ENCODE peak calls at places on chromosomes 2 and 18, in eight cellular contexts. R is caudate nucleus; Y is HTR-8/SVneo; F is activated CD8-positive, alpha-beta T cell treated with anti-CD3 and anti-CD28 coated beads for 36 hours; Q is mesenchymal stem cell; D is ELF-1; M is A172; K is WERI-Rb-1. P is an unnamed sample.

GRCh38 chr2:57376985-57377384 is 669.6 kb upstream of the VRK2 start:
- DNase-seq in Y (peak), R (no peak), D (no peak), K (no peak), Q (peak), M (peak), F (no peak), P (peak)

GRCh38 chr2:140256080-140256479 is 1475.9 kb upstream of the NXPH2 start:
- DNase-seq in Q (no peak), R (no peak), M (no peak), F (no peak), K (no peak), D (no peak), Y (peak), P (peak)

GRCh38 chr2:229408356-229408755 is 137.3 kb upstream of the PID1 start:
- DNase-seq in F (no peak), M (peak), D (peak), Q (peak), Y (peak), K (no peak), R (no peak), P (peak)

GRCh38 chr2:163681765-163682164 is 54.0 kb downstream of the FIGN start:
- DNase-seq in Y (no peak), R (no peak), K (no peak), F (no peak), Q (no peak), D (no peak), M (no peak), P (peak)

GRCh38 chr18:75477913-75478312 is 50.4 kb upstream of the SMIM21 start:
- DNase-seq in F (no peak), M (no peak), D (no peak), K (no peak), Y (no peak), Q (peak), R (no peak), P (peak)

GRCh38 chr2:99619211-99619610 is 129.4 kb upstream of the REV1 start:
- DNase-seq in Q (no peak), R (no peak), F (no peak), D (no peak), K (no peak), M (no peak), Y (no peak), P (no peak)

GRCh38 chr2:86335865-86336321 is 1.5 kb downstream of the REEP1 start:
- DNase-seq in Y (no peak), F (no peak), K (peak), D (peak), R (no peak), M (no peak), Q (no peak), P (no peak)

GRCh38 chr2:238573916-238574315 is 147.2 kb downstream of the ASB1 start:
- DNase-seq in D (no peak), K (no peak), R (no peak), Y (no peak), F (no peak), Q (no peak), M (no peak), P (no peak)

GRCh38 chr2:220789961-220790360 is 782.1 kb downstream of the EPHA4 start:
- DNase-seq in R (no peak), Y (peak), D (no peak), F (no peak), K (no peak), M (peak), Q (peak), P (peak)

GRCh38 chr2:134327367-134327766 is 73.5 kb downstream of the MGAT5 start:
- DNase-seq in Y (no peak), K (no peak), M (no peak), Q (peak), D (no peak), R (no peak), F (no peak), P (peak)

GRCh38 chr2:65452150-65452895 is 19.9 kb upstream of the SPRED2 start:
- DNase-seq in Y (no peak), R (no peak), F (no peak), D (peak), M (no peak), Q (no peak), K (no peak), P (no peak)

GRCh38 chr2:199147216-199147615 is 310.5 kb downstream of the SATB2 start:
- DNase-seq in D (no peak), F (no peak), Q (no peak), K (peak), M (no peak), R (no peak), Y (no peak), P (no peak)

GRCh38 chr2:203817147-203817546 is 50.4 kb upstream of the CTLA4 start:
- DNase-seq in M (no peak), Q (no peak), Y (no peak), R (no peak), D (no peak), F (no peak), K (no peak), P (no peak)

GRCh38 chr2:219777388-219777787 is 150.0 kb downstream of the SLC4A3 start:
- DNase-seq in R (no peak), Q (no peak), Y (no peak), M (no peak), F (no peak), D (no peak), K (peak), P (no peak)

GRCh38 chr2:193480187-193480586 is 1285.5 kb upstream of the TMEFF2 start:
- DNase-seq in M (no peak), F (no peak), R (no peak), Q (no peak), Y (no peak), D (no peak), K (no peak), P (no peak)

GRCh38 chr2:240123821-240124650 is 12.1 kb downstream of the COPS9 start:
- DNase-seq in Q (no peak), Y (no peak), K (no peak), M (no peak), D (no peak), R (no peak), F (no peak), P (no peak)

GRCh38 chr2:236993-237539 is 26.8 kb downstream of the SH3YL1 start:
- DNase-seq in F (no peak), R (no peak), M (no peak), Y (no peak), K (no peak), D (no peak), Q (no peak), P (no peak)

GRCh38 chr18:23377669-23378469 is 75.2 kb upstream of the RIOK3 start:
- DNase-seq in D (no peak), R (no peak), Q (peak), Y (peak), K (no peak), M (peak), F (no peak), P (peak)

GRCh38 chr2:29000481-29000880 is 19.4 kb downstream of the TOGARAM2 start:
- DNase-seq in M (peak), D (no peak), R (no peak), K (no peak), Q (no peak), F (peak), Y (no peak), P (no peak)

GRCh38 chr18:3667255-3668137 is 217.5 kb downstream of the TGIF1 start:
- DNase-seq in Y (no peak), D (no peak), Q (no peak), M (no peak), R (no peak), F (no peak), K (no peak), P (no peak)

GRCh38 chr2:12397861-12398260 is 318.9 kb upstream of the TRIB2 start:
- DNase-seq in D (no peak), Q (no peak), M (no peak), K (no peak), F (no peak), R (no peak), Y (no peak), P (no peak)

GRCh38 chr18:32910694-32911296 is 138.0 kb upstream of the KLHL14 start:
- DNase-seq in Y (no peak), D (no peak), R (no peak), F (no peak), M (peak), K (no peak), Q (no peak), P (no peak)

GRCh38 chr2:40740419-40740818 is 288.5 kb upstream of the SLC8A1 start:
- DNase-seq in Q (no peak), K (no peak), F (no peak), M (no peak), R (no peak), D (no peak), Y (no peak), P (peak)

GRCh38 chr2:196511258-196511971 is 128.1 kb upstream of the CCDC150 start:
- DNase-seq in K (no peak), D (no peak), M (no peak), R (no peak), Y (no peak), F (no peak), Q (no peak), P (no peak)

GRCh38 chr2:170820647-170821630 is 4.3 kb downstream of the GAD1 start:
- DNase-seq in F (no peak), K (no peak), R (no peak), Q (no peak), Y (no peak), M (no peak), D (no peak), P (no peak)

GRCh38 chr2:171154348-171154747 is 6.3 kb downstream of the TLK1 start:
- DNase-seq in Y (no peak), F (no peak), R (no peak), D (no peak), M (peak), Q (peak), K (no peak), P (no peak)

GRCh38 chr18:29523371-29523770 is 1346.4 kb upstream of the CDH2 start:
- DNase-seq in F (no peak), K (no peak), D (no peak), Y (no peak), Q (no peak), M (no peak), R (no peak), P (no peak)

GRCh38 chr2:207334631-207335371 is 169.1 kb upstream of the KLF7 start:
- DNase-seq in K (no peak), Y (peak), M (peak), F (peak), Q (peak), R (no peak), D (peak), P (peak)

GRCh38 chr2:15588329-15588919 is 3.2 kb upstream of the DDX1 start:
- DNase-seq in Y (peak), D (peak), F (peak), M (peak), R (peak), K (peak), Q (peak), P (peak)

GRCh38 chr2:237511421-237511820 is 24.4 kb downstream of the MLPH start:
- DNase-seq in F (no peak), D (no peak), M (no peak), K (no peak), R (no peak), Y (no peak), Q (no peak), P (no peak)

P was measured in cardiac fibroblast.